ENCODE peak calls at places on chromosomes 1 and 21, in nine cellular contexts. One of them, this sample, is unnamed.
A peak's percentile ranks its signal among the peaks of the same experiment; 100 is the strongest.

GRCh38 chr1:58836396-58836795 is 52.5 kb upstream of the JUN start:
- DNase-seq in lower lobe of right lung: no peak
- DNase-seq in pancreas: no peak
- DNase-seq in heart right ventricle: no peak
- DNase-seq in AG04450: no peak
- DNase-seq in lung: no peak
- DNase-seq in fibroblast of mammary gland: peak; percentile 42
- DNase-seq in left lung: no peak
- DNase-seq in fibroblast of lung: peak; percentile 58
- DNase-seq in this sample: no peak

GRCh38 chr1:15749399-15750291 is 7.3 kb downstream of the TMEM82 start:
- DNase-seq in pancreas: no peak
- DNase-seq in lower lobe of right lung: peak; percentile 65
- DNase-seq in fibroblast of lung: no peak
- DNase-seq in heart right ventricle: no peak
- DNase-seq in AG04450: no peak
- DNase-seq in lung: no peak
- DNase-seq in left lung: no peak
- DNase-seq in fibroblast of mammary gland: no peak
- DNase-seq in this sample: peak; percentile 73

GRCh38 chr1:160981584-160982411 is 27.2 kb upstream of the ITLN2 start:
- DNase-seq in lower lobe of right lung: peak; percentile 54
- DNase-seq in fibroblast of lung: no peak
- DNase-seq in pancreas: no peak
- DNase-seq in fibroblast of mammary gland: no peak
- DNase-seq in AG04450: no peak
- DNase-seq in heart right ventricle: no peak
- DNase-seq in left lung: peak; percentile 80
- DNase-seq in lung: no peak
- DNase-seq in this sample: no peak

GRCh38 chr1:220825819-220826551 is 39.3 kb downstream of the MTARC1 start:
- DNase-seq in left lung: no peak
- DNase-seq in heart right ventricle: no peak
- DNase-seq in AG04450: no peak
- DNase-seq in lower lobe of right lung: no peak
- DNase-seq in fibroblast of lung: no peak
- DNase-seq in fibroblast of mammary gland: peak; percentile 48
- DNase-seq in lung: no peak
- DNase-seq in pancreas: no peak
- DNase-seq in this sample: peak; percentile 60

GRCh38 chr1:193537266-193538003 is 351.0 kb upstream of the B3GALT2 start:
- DNase-seq in fibroblast of mammary gland: no peak
- DNase-seq in heart right ventricle: peak; percentile 7
- DNase-seq in left lung: no peak
- DNase-seq in lung: no peak
- DNase-seq in AG04450: no peak
- DNase-seq in pancreas: no peak
- DNase-seq in fibroblast of lung: no peak
- DNase-seq in lower lobe of right lung: no peak
- DNase-seq in this sample: no peak

GRCh38 chr1:39689214-39689613 is 2.0 kb downstream of the HPCAL4 start:
- DNase-seq in heart right ventricle: no peak
- DNase-seq in fibroblast of lung: no peak
- DNase-seq in left lung: no peak
- DNase-seq in lung: no peak
- DNase-seq in fibroblast of mammary gland: no peak
- DNase-seq in pancreas: no peak
- DNase-seq in lower lobe of right lung: no peak
- DNase-seq in AG04450: no peak
- DNase-seq in this sample: no peak

GRCh38 chr21:14353712-14354111 is 29.2 kb downstream of the HSPA13 start:
- DNase-seq in lung: no peak
- DNase-seq in fibroblast of lung: no peak
- DNase-seq in fibroblast of mammary gland: no peak
- DNase-seq in left lung: no peak
- DNase-seq in heart right ventricle: no peak
- DNase-seq in pancreas: no peak
- DNase-seq in AG04450: no peak
- DNase-seq in lower lobe of right lung: no peak
- DNase-seq in this sample: no peak

GRCh38 chr1:27960762-27961645 is 1.2 kb downstream of the XKR8 start:
- DNase-seq in fibroblast of mammary gland: peak; percentile 24
- DNase-seq in fibroblast of lung: no peak
- DNase-seq in lung: no peak
- DNase-seq in heart right ventricle: no peak
- DNase-seq in left lung: no peak
- DNase-seq in pancreas: no peak
- DNase-seq in AG04450: no peak
- DNase-seq in lower lobe of right lung: no peak
- DNase-seq in this sample: peak; percentile 39

GRCh38 chr1:36166136-36166535 is 10.2 kb downstream of the MAP7D1 start:
- DNase-seq in heart right ventricle: no peak
- DNase-seq in lung: no peak
- DNase-seq in fibroblast of mammary gland: no peak
- DNase-seq in left lung: no peak
- DNase-seq in lower lobe of right lung: no peak
- DNase-seq in fibroblast of lung: no peak
- DNase-seq in pancreas: no peak
- DNase-seq in AG04450: no peak
- DNase-seq in this sample: no peak

GRCh38 chr1:151721788-151722510 is 627 bp downstream of the RIIAD1 start:
- DNase-seq in heart right ventricle: no peak
- DNase-seq in pancreas: no peak
- DNase-seq in fibroblast of mammary gland: no peak
- DNase-seq in fibroblast of lung: no peak
- DNase-seq in left lung: no peak
- DNase-seq in lower lobe of right lung: no peak
- DNase-seq in AG04450: no peak
- DNase-seq in lung: no peak
- DNase-seq in this sample: no peak

GRCh38 chr1:149936076-149936991 is at the start of gene MTMR11:
- DNase-seq in heart right ventricle: no peak
- DNase-seq in lower lobe of right lung: no peak
- DNase-seq in fibroblast of lung: peak; percentile 44
- DNase-seq in lung: no peak
- DNase-seq in left lung: no peak
- DNase-seq in fibroblast of mammary gland: peak; percentile 42
- DNase-seq in AG04450: no peak
- DNase-seq in pancreas: no peak
- DNase-seq in this sample: peak; percentile 69

GRCh38 chr1:15515026-15515663 is 8.9 kb downstream of the CASP9 start:
- DNase-seq in heart right ventricle: no peak
- DNase-seq in lung: no peak
- DNase-seq in pancreas: no peak
- DNase-seq in fibroblast of mammary gland: peak; percentile 44
- DNase-seq in fibroblast of lung: no peak
- DNase-seq in AG04450: no peak
- DNase-seq in lower lobe of right lung: no peak
- DNase-seq in left lung: no peak
- DNase-seq in this sample: no peak

GRCh38 chr1:110872745-110873435 is at the start of gene CD53:
- DNase-seq in pancreas: no peak
- DNase-seq in fibroblast of lung: no peak
- DNase-seq in lower lobe of right lung: no peak
- DNase-seq in fibroblast of mammary gland: no peak
- DNase-seq in AG04450: no peak
- DNase-seq in lung: peak; percentile 39
- DNase-seq in heart right ventricle: peak; percentile 27
- DNase-seq in left lung: no peak
- DNase-seq in this sample: no peak

GRCh38 chr1:31380181-31380580 is 7.3 kb upstream of the FABP3 start:
- DNase-seq in AG04450: no peak
- DNase-seq in lower lobe of right lung: no peak
- DNase-seq in fibroblast of mammary gland: no peak
- DNase-seq in heart right ventricle: no peak
- DNase-seq in lung: no peak
- DNase-seq in left lung: no peak
- DNase-seq in pancreas: no peak
- DNase-seq in fibroblast of lung: no peak
- DNase-seq in this sample: no peak

GRCh38 chr1:182811975-182812727 is 22.6 kb downstream of the NPL start:
- DNase-seq in left lung: no peak
- DNase-seq in lung: no peak
- DNase-seq in heart right ventricle: no peak
- DNase-seq in fibroblast of mammary gland: no peak
- DNase-seq in lower lobe of right lung: no peak
- DNase-seq in fibroblast of lung: no peak
- DNase-seq in AG04450: no peak
- DNase-seq in pancreas: no peak
- DNase-seq in this sample: peak; percentile 19
- TF ChIP-seq CTCF in left lung: no peak
- TF ChIP-seq CTCF in lung: no peak
- TF ChIP-seq CTCF in heart right ventricle: no peak
- TF ChIP-seq CTCF in fibroblast of mammary gland: no peak
- TF ChIP-seq CTCF in lower lobe of right lung: no peak
- TF ChIP-seq CTCF in fibroblast of lung: no peak
- TF ChIP-seq CTCF in AG04450: no peak
- TF ChIP-seq CTCF in pancreas: no peak
- TF ChIP-seq CTCF in this sample: no peak

GRCh38 chr1:170927955-170928850 is 7.1 kb upstream of the MROH9 start:
- DNase-seq in AG04450: no peak
- DNase-seq in lower lobe of right lung: no peak
- DNase-seq in fibroblast of lung: no peak
- DNase-seq in left lung: no peak
- DNase-seq in heart right ventricle: no peak
- DNase-seq in lung: no peak
- DNase-seq in pancreas: no peak
- DNase-seq in fibroblast of mammary gland: peak; percentile 48
- DNase-seq in this sample: peak; percentile 24

GRCh38 chr1:170929412-170929834 is 5.9 kb upstream of the MROH9 start:
- DNase-seq in lung: no peak
- DNase-seq in pancreas: no peak
- DNase-seq in AG04450: no peak
- DNase-seq in fibroblast of lung: no peak
- DNase-seq in fibroblast of mammary gland: peak; percentile 65
- DNase-seq in left lung: no peak
- DNase-seq in lower lobe of right lung: no peak
- DNase-seq in heart right ventricle: no peak
- DNase-seq in this sample: no peak

GRCh38 chr1:170932236-170932635 is 3.1 kb upstream of the MROH9 start:
- DNase-seq in heart right ventricle: no peak
- DNase-seq in left lung: no peak
- DNase-seq in pancreas: no peak
- DNase-seq in lung: no peak
- DNase-seq in lower lobe of right lung: no peak
- DNase-seq in AG04450: no peak
- DNase-seq in fibroblast of lung: no peak
- DNase-seq in fibroblast of mammary gland: no peak
- DNase-seq in this sample: no peak

GRCh38 chr1:170931650-170932049 is 3.7 kb upstream of the MROH9 start:
- DNase-seq in AG04450: no peak
- DNase-seq in pancreas: no peak
- DNase-seq in left lung: peak; percentile 28
- DNase-seq in heart right ventricle: no peak
- DNase-seq in fibroblast of mammary gland: no peak
- DNase-seq in lung: no peak
- DNase-seq in lower lobe of right lung: no peak
- DNase-seq in fibroblast of lung: no peak
- DNase-seq in this sample: no peak

GRCh38 chr1:170929835-170930554 is 5.3 kb upstream of the MROH9 start:
- DNase-seq in fibroblast of lung: peak; percentile 73
- DNase-seq in heart right ventricle: peak; percentile 6
- DNase-seq in fibroblast of mammary gland: peak; percentile 81
- DNase-seq in lower lobe of right lung: no peak
- DNase-seq in lung: peak; percentile 31
- DNase-seq in left lung: no peak
- DNase-seq in pancreas: no peak
- DNase-seq in AG04450: peak; percentile 33
- DNase-seq in this sample: peak; percentile 83
- TF ChIP-seq CTCF in fibroblast of lung: peak; percentile 70
- TF ChIP-seq CTCF in heart right ventricle: peak; percentile 74
- TF ChIP-seq CTCF in fibroblast of mammary gland: peak; percentile 76
- TF ChIP-seq CTCF in lower lobe of right lung: peak; percentile 73
- TF ChIP-seq CTCF in lung: peak; percentile 56
- TF ChIP-seq CTCF in left lung: peak; percentile 34
- TF ChIP-seq CTCF in pancreas: peak; percentile 61
- TF ChIP-seq CTCF in AG04450: peak; percentile 75
- TF ChIP-seq CTCF in this sample: peak; percentile 78

DNA sequence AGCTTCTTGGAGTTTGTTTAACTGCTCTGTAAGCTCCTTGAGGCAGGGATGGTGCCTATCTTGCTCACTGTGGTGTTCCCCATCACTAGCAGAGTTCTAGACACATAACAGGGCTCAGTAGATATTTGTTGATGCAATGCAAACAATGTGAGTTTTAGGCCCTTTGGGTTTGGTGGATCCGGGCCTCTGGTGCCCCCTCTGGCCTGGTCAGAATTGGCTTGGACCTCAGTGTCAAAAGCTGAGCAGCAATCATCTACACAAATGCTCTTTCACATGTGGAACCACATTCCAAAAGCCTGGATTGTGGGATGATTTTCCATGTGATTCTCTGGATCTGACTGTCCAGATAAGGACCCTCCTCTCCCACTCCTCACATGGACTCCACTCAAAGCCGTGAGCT is 53.4 kb upstream of the BCAR3 start:
- DNase-seq in pancreas: no peak
- DNase-seq in AG04450: no peak
- DNase-seq in left lung: no peak
- DNase-seq in lung: no peak
- DNase-seq in fibroblast of lung: no peak
- DNase-seq in fibroblast of mammary gland: peak; percentile 22
- DNase-seq in heart right ventricle: no peak
- DNase-seq in lower lobe of right lung: no peak
- DNase-seq in this sample: no peak
- TF ChIP-seq CTCF in pancreas: no peak
- TF ChIP-seq CTCF in AG04450: peak; percentile 44
- TF ChIP-seq CTCF in left lung: no peak
- TF ChIP-seq CTCF in lung: no peak
- TF ChIP-seq CTCF in fibroblast of lung: peak; percentile 14
- TF ChIP-seq CTCF in fibroblast of mammary gland: peak; percentile 46
- TF ChIP-seq CTCF in heart right ventricle: peak; percentile 15
- TF ChIP-seq CTCF in lower lobe of right lung: peak; percentile 29
- TF ChIP-seq CTCF in this sample: peak; percentile 7

GRCh38 chr1:212702672-212703071 is 3.0 kb upstream of the BATF3 start:
- DNase-seq in left lung: no peak
- DNase-seq in lower lobe of right lung: no peak
- DNase-seq in lung: no peak
- DNase-seq in heart right ventricle: no peak
- DNase-seq in fibroblast of mammary gland: no peak
- DNase-seq in pancreas: no peak
- DNase-seq in fibroblast of lung: no peak
- DNase-seq in AG04450: no peak
- DNase-seq in this sample: no peak

GRCh38 chr1:212701910-212702309 is 2.3 kb upstream of the BATF3 start:
- DNase-seq in lung: no peak
- DNase-seq in pancreas: no peak
- DNase-seq in heart right ventricle: no peak
- DNase-seq in lower lobe of right lung: no peak
- DNase-seq in AG04450: no peak
- DNase-seq in fibroblast of lung: no peak
- DNase-seq in left lung: no peak
- DNase-seq in fibroblast of mammary gland: no peak
- DNase-seq in this sample: no peak

GRCh38 chr1:212699839-212700596 is at the start of gene BATF3:
- DNase-seq in heart right ventricle: peak; percentile 61
- DNase-seq in lung: peak; percentile 48
- DNase-seq in lower lobe of right lung: peak; percentile 80
- DNase-seq in fibroblast of lung: no peak
- DNase-seq in AG04450: no peak
- DNase-seq in fibroblast of mammary gland: no peak
- DNase-seq in left lung: peak; percentile 93
- DNase-seq in pancreas: peak; percentile 72
- DNase-seq in this sample: no peak

GRCh38 chr1:212700597-212700891 is 904 bp upstream of the BATF3 start:
- DNase-seq in pancreas: no peak
- DNase-seq in left lung: no peak
- DNase-seq in lung: no peak
- DNase-seq in fibroblast of lung: no peak
- DNase-seq in lower lobe of right lung: no peak
- DNase-seq in heart right ventricle: no peak
- DNase-seq in AG04450: no peak
- DNase-seq in fibroblast of mammary gland: no peak
- DNase-seq in this sample: no peak

GRCh38 chr1:212700892-212701819 is 1.5 kb upstream of the BATF3 start:
- DNase-seq in lung: peak; percentile 42
- DNase-seq in AG04450: peak; percentile 15
- DNase-seq in heart right ventricle: peak; percentile 36
- DNase-seq in pancreas: peak; percentile 62
- DNase-seq in left lung: peak; percentile 81
- DNase-seq in fibroblast of lung: peak; percentile 58
- DNase-seq in fibroblast of mammary gland: peak; percentile 52
- DNase-seq in lower lobe of right lung: peak; percentile 65
- DNase-seq in this sample: peak; percentile 42
- TF ChIP-seq CTCF in lung: no peak
- TF ChIP-seq CTCF in AG04450: peak; percentile 36
- TF ChIP-seq CTCF in heart right ventricle: peak; percentile 32
- TF ChIP-seq CTCF in pancreas: no peak
- TF ChIP-seq CTCF in left lung: no peak
- TF ChIP-seq CTCF in fibroblast of lung: no peak
- TF ChIP-seq CTCF in fibroblast of mammary gland: peak; percentile 19
- TF ChIP-seq CTCF in lower lobe of right lung: peak; percentile 22
- TF ChIP-seq CTCF in this sample: no peak